ENCODE peak calls at places on chromosomes 5 and 9, in ten cellular contexts. X, C, W, M, R, A, S, U, K and B are unnamed samples.

GRCh38 chr9:95511232-95511951 is 5.4 kb downstream of the PTCH1 start:
- DNase-seq in W (no peak), S (peak), U (no peak), X (peak), A (no peak), R (no peak), K (peak), C (no peak), M (peak), B (peak)

GRCh38 chr5:68086443-68086842 is 129.1 kb upstream of the PIK3R1 start:
- DNase-seq in K (no peak), A (no peak), U (no peak), X (no peak), R (no peak), M (no peak), W (no peak), C (no peak), S (no peak), B (no peak)

GRCh38 chr5:127561254-127561653 is 43.8 kb downstream of the PRRC1 start:
- DNase-seq in R (no peak), A (no peak), M (no peak), U (no peak), K (no peak), C (peak), S (no peak), X (no peak), W (no peak), B (no peak)

GRCh38 chr9:130243015-130243881 is 22.3 kb upstream of the HMCN2 start:
- DNase-seq in S (peak), A (peak), U (peak), R (peak), C (peak), K (peak), X (peak), M (peak), W (no peak), B (no peak)

GRCh38 chr9:4126184-4126865 is 173.5 kb downstream of the GLIS3 start:
- DNase-seq in C (no peak), R (no peak), U (no peak), M (no peak), W (no peak), K (no peak), X (no peak), A (no peak), S (no peak), B (no peak)

GRCh38 chr9:5800969-5801738 is 31.8 kb downstream of the ERMP1 start:
- DNase-seq in U (no peak), W (no peak), X (no peak), A (no peak), K (no peak), S (no peak), R (no peak), M (no peak), C (no peak), B (no peak)

GRCh38 chr5:90685425-90686022 is 126.9 kb downstream of the ADGRV1 start:
- DNase-seq in A (no peak), X (no peak), U (no peak), W (no peak), K (no peak), M (no peak), C (no peak), R (no peak), S (no peak), B (no peak)

GRCh38 chr5:10860645-10861455 is 99.8 kb upstream of the DAP start:
- DNase-seq in X (no peak), S (no peak), R (no peak), K (no peak), M (no peak), A (no peak), W (no peak), U (no peak), C (peak), B (no peak)

GRCh38 chr5:149765932-149766331 is 35.8 kb downstream of the PPARGC1B start:
- DNase-seq in U (no peak), A (no peak), R (no peak), X (no peak), K (no peak), C (no peak), W (no peak), S (no peak), M (no peak), B (no peak)

GRCh38 chr9:101737705-101738565 is 512 bp downstream of the GRIN3A start:
- DNase-seq in R (no peak), U (peak), K (no peak), W (no peak), C (no peak), X (peak), M (peak), A (peak), S (peak), B (peak)

GRCh38 chr5:154284433-154284832 is 93.9 kb downstream of the GALNT10 start:
- DNase-seq in C (no peak), A (no peak), K (no peak), M (no peak), U (no peak), R (no peak), X (no peak), W (no peak), S (no peak), B (no peak)

GRCh38 chr5:56168066-56168478 is 65.1 kb downstream of the ANKRD55 start:
- DNase-seq in R (no peak), X (no peak), K (no peak), C (no peak), S (no peak), W (no peak), A (no peak), M (no peak), U (no peak), B (no peak)

GRCh38 chr9:129623331-129623730 is 2.4 kb upstream of the C9orf50 start:
- DNase-seq in K (no peak), X (no peak), R (peak), A (no peak), W (no peak), M (no peak), C (no peak), S (no peak), U (no peak), B (no peak)

GRCh38 chr9:96217358-96217755 is 84.6 kb downstream of the HSD17B3 start:
- DNase-seq in S (no peak), X (peak), R (no peak), K (no peak), A (peak), M (no peak), W (no peak), U (no peak), C (no peak), B (no peak)

GRCh38 chr5:169960659-169961058 is 19.6 kb downstream of the INSYN2B start:
- DNase-seq in M (no peak), R (no peak), W (no peak), U (no peak), K (no peak), X (no peak), A (no peak), S (no peak), C (no peak), B (no peak)

GRCh38 chr9:86413966-86414880 is 60.0 kb upstream of the TUT7 start:
- DNase-seq in K (no peak), M (peak), U (no peak), A (no peak), C (no peak), W (no peak), R (no peak), S (no peak), X (peak), B (no peak)

GRCh38 chr5:120413706-120414105 is 50.4 kb upstream of the PRR16 start:
- DNase-seq in S (no peak), W (no peak), X (no peak), K (no peak), U (no peak), R (no peak), C (no peak), A (no peak), M (no peak), B (no peak)

GRCh38 chr5:122981846-122982245 is 54.7 kb downstream of the PPIC start:
- DNase-seq in A (no peak), X (no peak), R (no peak), S (no peak), C (no peak), K (no peak), U (no peak), W (no peak), M (no peak), B (no peak)

GRCh38 chr5:141382469-141383294 is at the start of gene PCDHGA7:
- DNase-seq in M (peak), W (no peak), X (no peak), U (no peak), A (no peak), C (no peak), R (no peak), K (no peak), S (no peak), B (no peak)

GRCh38 chr9:14031015-14031414 is 282.9 kb downstream of the NFIB start:
- DNase-seq in R (no peak), W (no peak), A (peak), K (no peak), U (peak), M (no peak), C (peak), X (peak), S (no peak), B (no peak)

GRCh38 chr5:168946363-168946762 is 354.6 kb downstream of the SLIT3 start:
- DNase-seq in W (peak), S (no peak), U (no peak), X (peak), A (no peak), K (no peak), R (no peak), M (no peak), C (no peak), B (peak)

GRCh38 chr9:81686614-81687520 is 2.5 kb downstream of the TLE1 start:
- DNase-seq in W (no peak), C (peak), M (peak), U (peak), R (no peak), X (peak), S (peak), A (peak), K (peak), B (peak)

GRCh38 chr9:83220737-83221136 is 157.8 kb upstream of the RASEF start:
- DNase-seq in S (no peak), U (no peak), C (no peak), X (no peak), R (no peak), A (no peak), K (no peak), W (no peak), M (peak), B (no peak)
- H3K27ac ChIP-seq in S (no peak), U (no peak), C (no peak), X (no peak), R (no peak), A (no peak), K (no peak), W (no peak), M (no peak), B (no peak)

GRCh38 chr5:113024298-113024697 is 47.7 kb downstream of the DCP2 start:
- DNase-seq in K (no peak), A (no peak), S (no peak), W (no peak), R (no peak), U (no peak), X (no peak), M (no peak), C (no peak), B (no peak)

GRCh38 chr5:113029614-113030013 is 53.0 kb downstream of the DCP2 start:
- DNase-seq in K (no peak), S (no peak), R (no peak), C (no peak), X (no peak), M (no peak), A (no peak), U (no peak), W (no peak), B (no peak)

GRCh38 chr5:113027015-113027414 is 50.4 kb downstream of the DCP2 start:
- DNase-seq in M (no peak), C (no peak), X (no peak), W (no peak), S (no peak), K (no peak), R (no peak), A (no peak), U (no peak), B (no peak)

GRCh38 chr5:113025596-113025995 is 49.0 kb downstream of the DCP2 start:
- DNase-seq in R (no peak), U (no peak), S (no peak), X (no peak), A (no peak), C (no peak), M (no peak), W (no peak), K (no peak), B (no peak)

DNA sequence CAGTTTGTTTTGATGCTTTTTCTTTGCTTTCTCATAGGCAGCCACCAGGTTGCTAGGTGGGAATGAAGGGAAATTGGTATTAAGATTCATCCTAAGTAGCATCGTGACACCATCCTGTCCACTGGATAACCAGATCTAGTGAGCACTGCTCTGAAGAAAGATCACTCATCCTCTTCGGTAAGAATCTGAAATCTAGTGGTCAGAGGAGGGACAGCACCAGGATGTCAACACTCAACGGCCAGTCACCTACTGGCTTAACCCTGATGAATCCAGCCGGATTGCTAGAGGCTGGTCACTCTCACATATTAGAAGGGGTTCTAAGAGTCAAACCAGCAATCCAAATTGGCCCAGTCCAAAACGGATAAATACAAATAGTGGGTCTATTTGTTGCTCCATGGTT is 50.8 kb downstream of the DCP2 start:
- DNase-seq in M (no peak), X (no peak), C (no peak), K (no peak), A (no peak), W (no peak), R (no peak), S (no peak), U (no peak), B (no peak)
- TF ChIP-seq CTCF in M (no peak), X (no peak), C (no peak), K (no peak), A (no peak), W (no peak), R (no peak), S (no peak), U (no peak), B (no peak)

DNA sequence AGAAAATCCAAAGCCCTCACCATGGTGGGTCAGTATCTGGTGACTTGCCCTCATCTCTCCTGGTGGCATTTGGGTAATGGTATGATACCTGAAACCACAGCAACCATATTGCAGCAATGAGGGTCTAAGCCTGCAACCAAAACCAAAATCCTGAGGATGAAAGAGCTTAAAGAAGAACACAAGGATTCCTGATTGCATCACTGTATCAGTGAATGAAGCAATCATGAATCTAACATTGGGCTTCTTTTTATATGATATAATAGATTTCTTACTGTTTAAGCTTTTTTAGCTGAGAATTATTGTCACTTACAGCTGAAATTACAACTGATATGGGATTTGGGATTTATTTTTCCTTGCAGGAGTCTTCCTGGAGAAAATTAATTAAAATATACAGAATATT is 269.9 kb downstream of the MEF2C start:
- DNase-seq in M (no peak), U (no peak), S (no peak), W (no peak), A (no peak), X (no peak), R (no peak), C (no peak), K (no peak), B (no peak)
- H3K27ac ChIP-seq in M (no peak), U (no peak), S (no peak), W (no peak), A (no peak), X (no peak), R (no peak), C (no peak), K (no peak), B (no peak)

DNA sequence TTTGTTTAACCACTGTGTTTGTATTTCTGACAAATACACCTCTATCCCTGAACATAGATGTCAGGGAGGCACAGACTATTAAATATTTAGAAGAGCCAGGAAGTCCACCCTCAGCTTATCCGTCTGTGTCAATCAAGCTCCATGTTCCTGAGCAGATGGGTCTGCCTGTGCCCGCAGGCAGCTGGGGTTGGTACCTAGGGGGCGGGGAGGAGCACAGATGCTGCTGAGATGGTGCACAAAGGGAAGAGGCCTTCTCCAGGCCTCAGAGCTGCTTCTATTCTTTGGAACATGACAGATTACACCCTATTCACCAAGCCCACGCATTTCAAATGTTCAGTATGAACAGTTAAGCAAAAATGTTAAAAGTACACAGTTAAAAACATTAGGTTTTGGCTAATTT is 142.1 kb downstream of the EPB41L4A start:
- DNase-seq in C (no peak), W (no peak), A (no peak), M (no peak), S (no peak), U (no peak), R (no peak), X (peak), K (no peak), B (no peak)
- TF ChIP-seq CTCF in C (no peak), W (peak), A (no peak), M (no peak), S (no peak), U (no peak), R (no peak), X (no peak), K (no peak), B (no peak)